ENCODE peak calls at places on chromosomes 1 and 21, in four cellular contexts. One of them, this sample, is unnamed. For H3K36me3, the result is how much of the 10 kb centered on the place peaks cover.

GRCh38 chr21:15731243-15731613 is 1.4 kb downstream of the USP25 start:
- DNase-seq in fibroblast of lung: peak
- DNase-seq in HCT116: no peak
- DNase-seq in left ventricle myocardium inferior: no peak
- DNase-seq in this sample: no peak

GRCh38 chr1:226643701-226644540 is 95.2 kb downstream of the ITPKB start:
- DNase-seq in fibroblast of lung: no peak
- DNase-seq in HCT116: no peak
- DNase-seq in left ventricle myocardium inferior: peak
- DNase-seq in this sample: peak

GRCh38 chr1:214404571-214405213 is 123.7 kb downstream of the SMYD2 start:
- DNase-seq in left ventricle myocardium inferior: no peak
- DNase-seq in fibroblast of lung: peak
- DNase-seq in HCT116: peak
- DNase-seq in this sample: no peak

GRCh38 chr1:181452746-181453145 is 30.6 kb upstream of the CACNA1E start:
- DNase-seq in HCT116: no peak
- DNase-seq in left ventricle myocardium inferior: no peak
- DNase-seq in fibroblast of lung: no peak
- DNase-seq in this sample: no peak

GRCh38 chr1:230674581-230674980 is 32.3 kb downstream of the COG2 start:
- DNase-seq in fibroblast of lung: no peak
- DNase-seq in left ventricle myocardium inferior: no peak
- DNase-seq in HCT116: no peak
- DNase-seq in this sample: no peak

GRCh38 chr21:16323586-16323985 is 593.8 kb downstream of the USP25 start:
- DNase-seq in HCT116: no peak
- DNase-seq in fibroblast of lung: peak
- DNase-seq in left ventricle myocardium inferior: no peak
- DNase-seq in this sample: no peak

GRCh38 chr1:161827786-161828185 is 61.7 kb downstream of the ATF6 start:
- DNase-seq in left ventricle myocardium inferior: no peak
- DNase-seq in HCT116: no peak
- DNase-seq in fibroblast of lung: peak
- DNase-seq in this sample: no peak

GRCh38 chr1:244154528-244154881 is 103.4 kb downstream of the ZBTB18 start:
- DNase-seq in fibroblast of lung: no peak
- DNase-seq in left ventricle myocardium inferior: no peak
- DNase-seq in HCT116: no peak
- DNase-seq in this sample: no peak

GRCh38 chr1:55428944-55429931 is 214.1 kb upstream of the USP24 start:
- DNase-seq in fibroblast of lung: peak
- DNase-seq in left ventricle myocardium inferior: peak
- DNase-seq in HCT116: peak
- DNase-seq in this sample: peak

GRCh38 chr1:43747736-43748135 is 40.4 kb downstream of the ST3GAL3 start:
- DNase-seq in left ventricle myocardium inferior: no peak
- DNase-seq in HCT116: no peak
- DNase-seq in fibroblast of lung: no peak
- DNase-seq in this sample: no peak

GRCh38 chr21:38985423-38986378 is 180.0 kb downstream of the ETS2 start:
- DNase-seq in left ventricle myocardium inferior: peak
- DNase-seq in HCT116: no peak
- DNase-seq in fibroblast of lung: peak
- DNase-seq in this sample: peak

GRCh38 chr1:53966794-53967193 is 20.6 kb downstream of the LRRC42 start:
- DNase-seq in HCT116: no peak
- DNase-seq in fibroblast of lung: no peak
- DNase-seq in left ventricle myocardium inferior: no peak
- DNase-seq in this sample: no peak

GRCh38 chr1:53963472-53963871 is 17.3 kb downstream of the LRRC42 start:
- DNase-seq in fibroblast of lung: no peak
- DNase-seq in left ventricle myocardium inferior: no peak
- DNase-seq in HCT116: no peak
- DNase-seq in this sample: no peak

GRCh38 chr1:53964109-53964508 is 18.0 kb downstream of the LRRC42 start:
- DNase-seq in left ventricle myocardium inferior: no peak
- DNase-seq in fibroblast of lung: no peak
- DNase-seq in HCT116: no peak
- DNase-seq in this sample: no peak

GRCh38 chr1:53959664-53960250 is 13.6 kb downstream of the LRRC42 start:
- DNase-seq in HCT116: no peak
- DNase-seq in left ventricle myocardium inferior: no peak
- DNase-seq in fibroblast of lung: no peak
- DNase-seq in this sample: no peak

GRCh38 chr1:53962395-53962794 is 16.2 kb downstream of the LRRC42 start:
- DNase-seq in fibroblast of lung: no peak
- DNase-seq in HCT116: no peak
- DNase-seq in left ventricle myocardium inferior: no peak
- DNase-seq in this sample: no peak
- H3K36me3 ChIP-seq in fibroblast of lung: under half
- H3K36me3 ChIP-seq in HCT116: half or more
- H3K36me3 ChIP-seq in left ventricle myocardium inferior: half or more
- H3K36me3 ChIP-seq in this sample: under half

GRCh38 chr1:8858112-8858668 is 20.3 kb downstream of the ENO1 start:
- DNase-seq in HCT116: no peak
- DNase-seq in fibroblast of lung: peak
- DNase-seq in left ventricle myocardium inferior: no peak
- DNase-seq in this sample: no peak
- H3K36me3 ChIP-seq in HCT116: under half
- H3K36me3 ChIP-seq in fibroblast of lung: under half
- H3K36me3 ChIP-seq in left ventricle myocardium inferior: under half
- H3K36me3 ChIP-seq in this sample: under half

DNA sequence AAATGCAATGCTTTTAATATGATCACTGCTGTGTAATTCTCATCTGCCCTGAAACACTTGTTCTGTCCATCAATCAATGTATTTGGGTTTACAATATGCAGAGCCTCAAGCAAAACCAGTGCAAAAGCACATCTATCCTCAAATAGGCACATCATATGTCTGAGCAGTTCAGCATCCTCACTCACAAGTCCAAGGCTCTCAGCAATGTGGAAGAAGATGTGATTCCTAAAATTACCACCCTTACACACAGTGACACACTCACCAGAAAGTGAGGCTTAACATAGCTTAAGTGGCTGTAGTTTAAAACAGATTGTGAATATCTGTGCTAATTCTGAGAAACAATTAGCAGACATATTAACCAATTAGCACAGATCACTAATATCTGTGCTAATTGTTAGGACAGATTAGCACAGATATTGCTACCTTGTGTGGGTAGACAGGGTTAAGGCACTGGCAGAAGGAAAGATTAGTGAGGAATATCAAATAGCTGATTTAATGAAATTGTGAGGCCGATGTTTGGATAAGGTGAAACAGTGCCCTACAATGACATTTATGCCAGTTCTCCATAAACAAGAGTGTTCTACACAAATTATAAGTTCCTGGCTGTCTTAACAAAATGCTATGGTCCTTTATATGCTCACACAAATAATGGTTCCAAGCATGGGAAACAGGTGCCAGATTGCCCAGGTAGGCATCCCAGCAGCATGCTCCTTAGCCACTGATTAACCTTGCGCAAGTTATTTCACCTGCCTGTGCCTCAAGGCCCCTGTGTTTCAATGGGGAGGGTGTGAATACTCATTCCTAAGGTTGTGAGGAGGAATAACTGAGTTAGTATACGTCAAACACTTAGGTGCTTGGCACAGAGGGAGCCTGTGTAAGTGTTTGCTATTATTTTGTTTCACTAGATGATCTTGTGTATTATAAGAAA is 41.7 kb downstream of the MRPL39 start:
- DNase-seq in left ventricle myocardium inferior: no peak
- DNase-seq in HCT116: no peak
- DNase-seq in fibroblast of lung: no peak
- DNase-seq in this sample: no peak
- H3K36me3 ChIP-seq in left ventricle myocardium inferior: under half
- H3K36me3 ChIP-seq in HCT116: under half
- H3K36me3 ChIP-seq in fibroblast of lung: under half
- H3K36me3 ChIP-seq in this sample: under half

GRCh38 chr1:201138311-201138840 is 11.4 kb upstream of the ASCL5 start:
- DNase-seq in fibroblast of lung: peak
- DNase-seq in left ventricle myocardium inferior: no peak
- DNase-seq in HCT116: no peak
- DNase-seq in this sample: peak
- H3K36me3 ChIP-seq in fibroblast of lung: under half
- H3K36me3 ChIP-seq in left ventricle myocardium inferior: half or more
- H3K36me3 ChIP-seq in HCT116: under half
- H3K36me3 ChIP-seq in this sample: under half

DNA sequence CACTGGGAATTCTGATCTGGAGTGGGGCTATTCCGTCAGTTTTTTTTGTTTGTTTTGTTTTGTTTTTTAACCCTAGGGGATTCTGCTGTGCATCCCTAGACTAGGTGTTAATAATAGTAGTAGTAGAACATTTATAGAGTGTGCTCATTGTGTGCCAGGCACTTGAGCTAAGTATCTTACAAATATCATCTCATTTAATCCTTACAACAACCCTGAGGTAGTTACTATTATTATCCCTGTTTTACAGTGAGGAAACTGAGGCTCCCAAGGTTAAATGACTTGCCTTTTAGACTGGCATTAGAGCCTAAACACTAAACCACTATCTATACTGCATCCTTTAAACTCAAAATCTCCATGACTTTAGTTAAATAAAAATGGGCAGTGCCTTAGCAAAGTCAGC is 22.1 kb downstream of the TOR3A start:
- DNase-seq in fibroblast of lung: no peak
- DNase-seq in left ventricle myocardium inferior: no peak
- DNase-seq in HCT116: no peak
- DNase-seq in this sample: no peak
- H3K36me3 ChIP-seq in fibroblast of lung: under half
- H3K36me3 ChIP-seq in left ventricle myocardium inferior: under half
- H3K36me3 ChIP-seq in HCT116: under half
- H3K36me3 ChIP-seq in this sample: under half

GRCh38 chr1:109922326-109922725 is 11.7 kb downstream of the CSF1 start:
- DNase-seq in fibroblast of lung: no peak
- DNase-seq in left ventricle myocardium inferior: no peak
- DNase-seq in HCT116: no peak
- DNase-seq in this sample: no peak
- H3K36me3 ChIP-seq in fibroblast of lung: half or more
- H3K36me3 ChIP-seq in left ventricle myocardium inferior: half or more
- H3K36me3 ChIP-seq in HCT116: under half
- H3K36me3 ChIP-seq in this sample: under half

DNA sequence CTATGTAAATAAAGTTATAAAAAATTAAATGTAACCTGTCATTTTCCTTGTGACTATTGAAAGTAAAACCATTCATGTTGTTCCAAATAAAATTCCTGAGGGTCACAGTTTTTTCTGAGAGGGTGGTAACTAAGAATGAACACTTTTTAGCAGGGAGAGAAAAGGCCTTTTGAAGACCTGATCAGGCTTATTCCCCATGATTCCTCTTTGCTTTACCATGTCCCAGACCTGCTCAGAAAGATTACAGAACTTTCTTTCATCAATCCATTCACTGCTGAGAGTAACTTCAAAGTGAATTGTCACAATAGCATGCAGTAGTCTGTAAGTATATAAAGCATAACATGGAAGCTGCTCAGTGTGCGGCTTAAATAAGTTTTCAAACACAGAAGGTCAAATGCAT is 201.4 kb upstream of the COL11A1 start:
- DNase-seq in HCT116: no peak
- DNase-seq in left ventricle myocardium inferior: no peak
- DNase-seq in fibroblast of lung: no peak
- DNase-seq in this sample: no peak
- H3K36me3 ChIP-seq in HCT116: under half
- H3K36me3 ChIP-seq in left ventricle myocardium inferior: under half
- H3K36me3 ChIP-seq in fibroblast of lung: under half
- H3K36me3 ChIP-seq in this sample: under half

GRCh38 chr1:201849372-201850052 is 20.6 kb downstream of the IPO9 start:
- DNase-seq in fibroblast of lung: no peak
- DNase-seq in left ventricle myocardium inferior: no peak
- DNase-seq in HCT116: no peak
- DNase-seq in this sample: no peak

GRCh38 chr1:201848230-201848629 is 19.3 kb downstream of the IPO9 start:
- DNase-seq in fibroblast of lung: no peak
- DNase-seq in left ventricle myocardium inferior: no peak
- DNase-seq in HCT116: no peak
- DNase-seq in this sample: no peak

GRCh38 chr1:201851949-201852348 is 23.0 kb downstream of the IPO9 start:
- DNase-seq in left ventricle myocardium inferior: no peak
- DNase-seq in fibroblast of lung: no peak
- DNase-seq in HCT116: no peak
- DNase-seq in this sample: no peak

GRCh38 chr1:201847150-201847549 is 18.2 kb downstream of the IPO9 start:
- DNase-seq in left ventricle myocardium inferior: no peak
- DNase-seq in fibroblast of lung: no peak
- DNase-seq in HCT116: no peak
- DNase-seq in this sample: no peak

DNA sequence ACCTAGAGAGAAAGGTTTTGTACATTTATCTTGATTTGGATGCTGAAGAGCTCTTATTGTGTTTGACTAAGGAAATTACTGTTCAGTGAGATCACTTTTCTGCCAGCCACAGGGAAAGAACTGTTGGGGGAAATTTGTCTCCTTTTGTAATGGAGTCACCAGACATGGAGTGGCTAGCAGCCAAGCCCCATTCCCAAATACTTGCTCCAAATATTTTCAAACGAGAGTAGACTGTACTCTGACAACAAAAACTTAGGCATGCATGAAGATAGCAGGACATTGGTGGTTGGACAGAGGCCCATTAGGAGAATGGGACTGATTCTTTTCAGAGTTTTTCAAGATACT is 21.1 kb downstream of the IPO9 start:
- DNase-seq in fibroblast of lung: peak
- DNase-seq in left ventricle myocardium inferior: peak
- DNase-seq in HCT116: no peak
- DNase-seq in this sample: peak
- H3K36me3 ChIP-seq in fibroblast of lung: under half
- H3K36me3 ChIP-seq in left ventricle myocardium inferior: half or more
- H3K36me3 ChIP-seq in HCT116: under half
- H3K36me3 ChIP-seq in this sample: under half

DNA sequence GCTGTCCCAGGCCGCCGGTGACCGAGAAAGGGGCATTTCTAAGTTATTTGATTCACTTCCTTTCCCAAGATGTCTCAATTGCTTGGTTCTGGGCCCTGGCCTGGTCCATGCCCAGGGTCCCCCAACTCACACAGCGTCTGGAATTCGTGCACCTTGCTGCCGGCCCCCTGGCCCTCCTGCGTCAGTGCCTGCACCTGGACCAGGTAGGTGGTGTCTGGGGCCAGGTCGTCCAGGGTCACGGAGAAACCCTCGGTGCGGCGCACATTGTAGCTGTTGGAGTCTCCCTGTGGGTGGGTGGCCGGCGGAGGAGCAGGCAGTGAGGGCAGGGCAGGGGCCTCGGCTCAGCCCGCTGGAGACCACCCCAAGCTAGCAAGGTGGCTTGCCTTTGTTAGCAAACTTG is 21.0 kb downstream of the EPHA2 start:
- DNase-seq in fibroblast of lung: no peak
- DNase-seq in left ventricle myocardium inferior: no peak
- DNase-seq in HCT116: no peak
- DNase-seq in this sample: no peak
- H3K36me3 ChIP-seq in fibroblast of lung: under half
- H3K36me3 ChIP-seq in left ventricle myocardium inferior: half or more
- H3K36me3 ChIP-seq in HCT116: half or more
- H3K36me3 ChIP-seq in this sample: under half